ENCODE peak calls at places on chromosomes 2 and 18, in seven cellular contexts. One of them, this sample, is unnamed.

GRCh38 chr2:179559108-179559806 is 294.6 kb upstream of the SESTD1 start:
- DNase-seq in stimulated activated naive CD8-positive, alpha-beta T cell treated with anti-CD3 and anti-CD28 coated beads, Interleukin-15, amount 100 ng/mL, for 72 hours: no peak
- DNase-seq in GM12865: no peak
- DNase-seq in right cardiac atrium: no peak
- DNase-seq in activated T-helper 1 cell treated with anti-CD3 and anti-CD28 coated beads, Interleukin-12 subunit alpha, Interleukin-12 subunit beta, Interleukin-2, Interleukin-4 antibody, amounts not matched to agents 30 ng/mL and 10 ng/mL and 1 ng/mL, durations not matched to agents 14 hours and 24 hours and 36 hours: no peak
- DNase-seq in fibroblast of pulmonary artery: no peak
- DNase-seq in astrocyte of the spinal cord: no peak
- DNase-seq in this sample: no peak

GRCh38 chr2:225041871-225042799 is at the start of gene DOCK10:
- DNase-seq in stimulated activated naive CD8-positive, alpha-beta T cell treated with anti-CD3 and anti-CD28 coated beads, Interleukin-15, amount 100 ng/mL, for 72 hours: peak
- DNase-seq in GM12865: peak
- DNase-seq in right cardiac atrium: peak
- DNase-seq in activated T-helper 1 cell treated with anti-CD3 and anti-CD28 coated beads, Interleukin-12 subunit alpha, Interleukin-12 subunit beta, Interleukin-2, Interleukin-4 antibody, amounts not matched to agents 30 ng/mL and 10 ng/mL and 1 ng/mL, durations not matched to agents 14 hours and 24 hours and 36 hours: peak
- DNase-seq in fibroblast of pulmonary artery: peak
- DNase-seq in astrocyte of the spinal cord: peak
- DNase-seq in this sample: peak

GRCh38 chr18:32280188-32280783 is 90.4 kb downstream of the MEP1B start:
- DNase-seq in stimulated activated naive CD8-positive, alpha-beta T cell treated with anti-CD3 and anti-CD28 coated beads, Interleukin-15, amount 100 ng/mL, for 72 hours: no peak
- DNase-seq in GM12865: no peak
- DNase-seq in right cardiac atrium: no peak
- DNase-seq in activated T-helper 1 cell treated with anti-CD3 and anti-CD28 coated beads, Interleukin-12 subunit alpha, Interleukin-12 subunit beta, Interleukin-2, Interleukin-4 antibody, amounts not matched to agents 30 ng/mL and 10 ng/mL and 1 ng/mL, durations not matched to agents 14 hours and 24 hours and 36 hours: no peak
- DNase-seq in fibroblast of pulmonary artery: no peak
- DNase-seq in astrocyte of the spinal cord: no peak
- DNase-seq in this sample: no peak

GRCh38 chr2:16553222-16553621 is 112.4 kb downstream of the CYRIA start:
- DNase-seq in stimulated activated naive CD8-positive, alpha-beta T cell treated with anti-CD3 and anti-CD28 coated beads, Interleukin-15, amount 100 ng/mL, for 72 hours: peak
- DNase-seq in GM12865: peak
- DNase-seq in right cardiac atrium: no peak
- DNase-seq in activated T-helper 1 cell treated with anti-CD3 and anti-CD28 coated beads, Interleukin-12 subunit alpha, Interleukin-12 subunit beta, Interleukin-2, Interleukin-4 antibody, amounts not matched to agents 30 ng/mL and 10 ng/mL and 1 ng/mL, durations not matched to agents 14 hours and 24 hours and 36 hours: no peak
- DNase-seq in fibroblast of pulmonary artery: peak
- DNase-seq in astrocyte of the spinal cord: peak
- DNase-seq in this sample: no peak

GRCh38 chr18:60421356-60422118 is 49.0 kb upstream of the MC4R start:
- DNase-seq in stimulated activated naive CD8-positive, alpha-beta T cell treated with anti-CD3 and anti-CD28 coated beads, Interleukin-15, amount 100 ng/mL, for 72 hours: no peak
- DNase-seq in GM12865: no peak
- DNase-seq in right cardiac atrium: peak
- DNase-seq in activated T-helper 1 cell treated with anti-CD3 and anti-CD28 coated beads, Interleukin-12 subunit alpha, Interleukin-12 subunit beta, Interleukin-2, Interleukin-4 antibody, amounts not matched to agents 30 ng/mL and 10 ng/mL and 1 ng/mL, durations not matched to agents 14 hours and 24 hours and 36 hours: no peak
- DNase-seq in fibroblast of pulmonary artery: no peak
- DNase-seq in astrocyte of the spinal cord: no peak
- DNase-seq in this sample: no peak

GRCh38 chr18:54684786-54685185 is 93.7 kb downstream of the DYNAP start:
- DNase-seq in stimulated activated naive CD8-positive, alpha-beta T cell treated with anti-CD3 and anti-CD28 coated beads, Interleukin-15, amount 100 ng/mL, for 72 hours: no peak
- DNase-seq in GM12865: no peak
- DNase-seq in right cardiac atrium: no peak
- DNase-seq in activated T-helper 1 cell treated with anti-CD3 and anti-CD28 coated beads, Interleukin-12 subunit alpha, Interleukin-12 subunit beta, Interleukin-2, Interleukin-4 antibody, amounts not matched to agents 30 ng/mL and 10 ng/mL and 1 ng/mL, durations not matched to agents 14 hours and 24 hours and 36 hours: no peak
- DNase-seq in fibroblast of pulmonary artery: peak
- DNase-seq in astrocyte of the spinal cord: peak
- DNase-seq in this sample: no peak

GRCh38 chr18:26655614-26656400 is 107.5 kb upstream of the KCTD1 start:
- DNase-seq in stimulated activated naive CD8-positive, alpha-beta T cell treated with anti-CD3 and anti-CD28 coated beads, Interleukin-15, amount 100 ng/mL, for 72 hours: no peak
- DNase-seq in GM12865: no peak
- DNase-seq in right cardiac atrium: peak
- DNase-seq in activated T-helper 1 cell treated with anti-CD3 and anti-CD28 coated beads, Interleukin-12 subunit alpha, Interleukin-12 subunit beta, Interleukin-2, Interleukin-4 antibody, amounts not matched to agents 30 ng/mL and 10 ng/mL and 1 ng/mL, durations not matched to agents 14 hours and 24 hours and 36 hours: no peak
- DNase-seq in fibroblast of pulmonary artery: peak
- DNase-seq in astrocyte of the spinal cord: peak
- DNase-seq in this sample: no peak

GRCh38 chr18:44880170-44880569 is 199.5 kb downstream of the SETBP1 start:
- DNase-seq in stimulated activated naive CD8-positive, alpha-beta T cell treated with anti-CD3 and anti-CD28 coated beads, Interleukin-15, amount 100 ng/mL, for 72 hours: no peak
- DNase-seq in GM12865: no peak
- DNase-seq in right cardiac atrium: no peak
- DNase-seq in activated T-helper 1 cell treated with anti-CD3 and anti-CD28 coated beads, Interleukin-12 subunit alpha, Interleukin-12 subunit beta, Interleukin-2, Interleukin-4 antibody, amounts not matched to agents 30 ng/mL and 10 ng/mL and 1 ng/mL, durations not matched to agents 14 hours and 24 hours and 36 hours: no peak
- DNase-seq in fibroblast of pulmonary artery: peak
- DNase-seq in astrocyte of the spinal cord: no peak
- DNase-seq in this sample: no peak

GRCh38 chr18:14963246-14963645 is 215.3 kb downstream of the ANKRD30B start:
- DNase-seq in stimulated activated naive CD8-positive, alpha-beta T cell treated with anti-CD3 and anti-CD28 coated beads, Interleukin-15, amount 100 ng/mL, for 72 hours: no peak
- DNase-seq in GM12865: no peak
- DNase-seq in right cardiac atrium: no peak
- DNase-seq in activated T-helper 1 cell treated with anti-CD3 and anti-CD28 coated beads, Interleukin-12 subunit alpha, Interleukin-12 subunit beta, Interleukin-2, Interleukin-4 antibody, amounts not matched to agents 30 ng/mL and 10 ng/mL and 1 ng/mL, durations not matched to agents 14 hours and 24 hours and 36 hours: no peak
- DNase-seq in fibroblast of pulmonary artery: no peak
- DNase-seq in astrocyte of the spinal cord: no peak
- DNase-seq in this sample: no peak

This sample was measured in GM19239.